ENCODE peak calls at places on chromosomes 16 and 17, in seven cellular contexts. One of them, this sample, is unnamed.

GRCh38 chr17:60506312-60506711 is 19.7 kb downstream of the APPBP2 start:
- DNase-seq in ovary: no peak
- DNase-seq in A549: peak
- DNase-seq in lower leg skin: no peak
- DNase-seq in stomach: no peak
- DNase-seq in thyroid gland: no peak
- DNase-seq in heart left ventricle: no peak
- DNase-seq in this sample: no peak

GRCh38 chr17:34658796-34659195 is 79.4 kb downstream of the TMEM132E start:
- DNase-seq in ovary: no peak
- DNase-seq in A549: no peak
- DNase-seq in lower leg skin: no peak
- DNase-seq in stomach: no peak
- DNase-seq in thyroid gland: no peak
- DNase-seq in heart left ventricle: no peak
- DNase-seq in this sample: no peak

GRCh38 chr17:51640108-51640622 is 379.8 kb downstream of the UTP18 start:
- DNase-seq in ovary: no peak
- DNase-seq in A549: peak
- DNase-seq in lower leg skin: no peak
- DNase-seq in stomach: no peak
- DNase-seq in thyroid gland: no peak
- DNase-seq in heart left ventricle: no peak
- DNase-seq in this sample: no peak

GRCh38 chr17:78019976-78020716 is 61.6 kb downstream of the TNRC6C start:
- DNase-seq in ovary: no peak
- DNase-seq in A549: no peak
- DNase-seq in lower leg skin: no peak
- DNase-seq in stomach: no peak
- DNase-seq in thyroid gland: no peak
- DNase-seq in heart left ventricle: no peak
- DNase-seq in this sample: no peak

GRCh38 chr16:54342001-54342776 is 55.6 kb upstream of the IRX3 start:
- DNase-seq in ovary: no peak
- DNase-seq in A549: no peak
- DNase-seq in lower leg skin: no peak
- DNase-seq in stomach: no peak
- DNase-seq in thyroid gland: no peak
- DNase-seq in heart left ventricle: no peak
- DNase-seq in this sample: no peak

GRCh38 chr17:30586818-30587595 is 109.8 kb downstream of the GOSR1 start:
- DNase-seq in ovary: no peak
- DNase-seq in A549: peak
- DNase-seq in lower leg skin: peak
- DNase-seq in stomach: no peak
- DNase-seq in thyroid gland: no peak
- DNase-seq in heart left ventricle: no peak
- DNase-seq in this sample: no peak

GRCh38 chr17:18076941-18077340 is 10.8 kb upstream of the DRG2 start:
- DNase-seq in ovary: no peak
- DNase-seq in A549: no peak
- DNase-seq in lower leg skin: no peak
- DNase-seq in stomach: no peak
- DNase-seq in thyroid gland: no peak
- DNase-seq in heart left ventricle: no peak
- DNase-seq in this sample: no peak

GRCh38 chr17:60720763-60721531 is 43.3 kb downstream of the BCAS3 start:
- DNase-seq in ovary: no peak
- DNase-seq in A549: peak
- DNase-seq in lower leg skin: no peak
- DNase-seq in stomach: no peak
- DNase-seq in thyroid gland: peak
- DNase-seq in heart left ventricle: peak
- DNase-seq in this sample: no peak

GRCh38 chr16:57775661-57776469 is 26.4 kb downstream of the KIFC3 start:
- DNase-seq in ovary: no peak
- DNase-seq in A549: peak
- DNase-seq in lower leg skin: no peak
- DNase-seq in stomach: no peak
- DNase-seq in thyroid gland: peak
- DNase-seq in heart left ventricle: no peak
- DNase-seq in this sample: peak

GRCh38 chr16:75267631-75268264 is 16.3 kb upstream of the BCAR1 start:
- DNase-seq in ovary: no peak
- DNase-seq in A549: peak
- DNase-seq in lower leg skin: peak
- DNase-seq in stomach: peak
- DNase-seq in thyroid gland: peak
- DNase-seq in heart left ventricle: peak
- DNase-seq in this sample: peak

GRCh38 chr16:719815-720506 is 985 bp upstream of the ANTKMT start:
- DNase-seq in ovary: no peak
- DNase-seq in A549: peak
- DNase-seq in lower leg skin: no peak
- DNase-seq in stomach: no peak
- DNase-seq in thyroid gland: no peak
- DNase-seq in heart left ventricle: no peak
- DNase-seq in this sample: no peak

GRCh38 chr16:57898961-57899360 is 72.0 kb downstream of the CNGB1 start:
- DNase-seq in ovary: no peak
- DNase-seq in A549: no peak
- DNase-seq in lower leg skin: no peak
- DNase-seq in stomach: no peak
- DNase-seq in thyroid gland: peak
- DNase-seq in heart left ventricle: no peak
- DNase-seq in this sample: no peak

GRCh38 chr17:42284020-42284369 is 4.3 kb upstream of the STAT5A start:
- DNase-seq in ovary: peak
- DNase-seq in A549: no peak
- DNase-seq in lower leg skin: no peak
- DNase-seq in stomach: no peak
- DNase-seq in thyroid gland: no peak
- DNase-seq in heart left ventricle: no peak
- DNase-seq in this sample: no peak

GRCh38 chr17:17445925-17446665 is 30.7 kb upstream of the MED9 start:
- DNase-seq in ovary: no peak
- DNase-seq in A549: peak
- DNase-seq in lower leg skin: no peak
- DNase-seq in stomach: peak
- DNase-seq in thyroid gland: peak
- DNase-seq in heart left ventricle: no peak
- DNase-seq in this sample: no peak

GRCh38 chr17:66200685-66201092 is 8.8 kb upstream of the CEP112 start:
- DNase-seq in ovary: no peak
- DNase-seq in A549: peak
- DNase-seq in lower leg skin: no peak
- DNase-seq in stomach: peak
- DNase-seq in thyroid gland: peak
- DNase-seq in heart left ventricle: no peak
- DNase-seq in this sample: no peak

GRCh38 chr17:17067277-17067676 is 25.0 kb downstream of the MPRIP start:
- DNase-seq in ovary: peak
- DNase-seq in A549: peak
- DNase-seq in lower leg skin: peak
- DNase-seq in stomach: no peak
- DNase-seq in thyroid gland: no peak
- DNase-seq in heart left ventricle: no peak
- DNase-seq in this sample: no peak

GRCh38 chr16:4385789-4386451 is 14.3 kb downstream of the VASN start:
- DNase-seq in ovary: no peak
- DNase-seq in A549: no peak
- DNase-seq in lower leg skin: no peak
- DNase-seq in stomach: no peak
- DNase-seq in thyroid gland: no peak
- DNase-seq in heart left ventricle: no peak
- DNase-seq in this sample: no peak

GRCh38 chr16:4386452-4386813 is 14.8 kb downstream of the VASN start:
- DNase-seq in ovary: no peak
- DNase-seq in A549: no peak
- DNase-seq in lower leg skin: no peak
- DNase-seq in stomach: no peak
- DNase-seq in thyroid gland: no peak
- DNase-seq in heart left ventricle: no peak
- DNase-seq in this sample: no peak

GRCh38 chr16:4388275-4389021 is 16.8 kb downstream of the VASN start:
- DNase-seq in ovary: no peak
- DNase-seq in A549: no peak
- DNase-seq in lower leg skin: no peak
- DNase-seq in stomach: no peak
- DNase-seq in thyroid gland: no peak
- DNase-seq in heart left ventricle: peak
- DNase-seq in this sample: no peak

GRCh38 chr16:4387769-4388168 is 16.1 kb downstream of the VASN start:
- DNase-seq in ovary: no peak
- DNase-seq in A549: no peak
- DNase-seq in lower leg skin: no peak
- DNase-seq in stomach: no peak
- DNase-seq in thyroid gland: no peak
- DNase-seq in heart left ventricle: peak
- DNase-seq in this sample: no peak

DNA sequence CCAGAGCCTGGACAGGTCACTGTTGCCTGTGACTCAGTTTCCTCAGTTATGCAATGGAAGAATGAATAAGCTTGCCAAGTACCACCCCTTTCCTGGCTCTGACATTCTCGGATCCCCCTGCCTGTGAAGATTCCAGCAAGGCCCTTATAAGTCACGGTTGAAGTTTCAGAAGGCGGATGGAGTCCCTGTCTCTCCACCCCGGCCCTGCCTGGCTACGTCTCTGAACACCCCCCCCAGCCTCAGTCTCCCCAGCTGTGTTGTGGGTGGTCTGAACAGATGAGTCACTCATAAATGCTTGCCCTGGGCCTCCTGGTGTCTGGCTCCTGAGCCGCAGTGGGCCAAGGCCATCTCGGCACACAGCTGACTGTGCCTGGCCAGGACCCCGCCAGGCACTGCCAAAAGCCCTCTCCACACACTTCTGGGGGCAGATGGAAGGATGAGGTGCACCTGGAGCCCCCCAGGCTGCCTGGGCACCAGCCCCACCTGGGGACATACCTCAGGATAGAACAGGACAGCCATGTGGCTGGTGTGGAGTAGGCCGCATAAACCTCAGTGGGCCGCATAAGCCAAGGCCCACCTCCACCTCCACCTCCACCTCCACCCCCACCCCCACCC is 15.4 kb downstream of the VASN start:
- DNase-seq in ovary: no peak
- DNase-seq in A549: no peak
- DNase-seq in lower leg skin: no peak
- DNase-seq in stomach: no peak
- DNase-seq in thyroid gland: no peak
- DNase-seq in heart left ventricle: no peak
- DNase-seq in this sample: no peak
- TF ChIP-seq CTCF in ovary: no peak
- TF ChIP-seq CTCF in A549: no peak
- TF ChIP-seq CTCF in lower leg skin: no peak
- TF ChIP-seq CTCF in stomach: no peak
- TF ChIP-seq CTCF in thyroid gland: no peak
- TF ChIP-seq CTCF in heart left ventricle: no peak
- TF ChIP-seq CTCF in this sample: no peak

GRCh38 chr17:79777166-79777843 is 643 bp upstream of the CBX2 start:
- DNase-seq in ovary: peak
- DNase-seq in A549: peak
- DNase-seq in lower leg skin: peak
- DNase-seq in stomach: peak
- DNase-seq in thyroid gland: peak
- DNase-seq in heart left ventricle: peak
- DNase-seq in this sample: no peak
- TF ChIP-seq POLR2A in ovary: no peak
- TF ChIP-seq POLR2A in A549: peak
- TF ChIP-seq POLR2A in lower leg skin: no peak
- TF ChIP-seq POLR2A in stomach: no peak
- TF ChIP-seq POLR2A in thyroid gland: no peak
- TF ChIP-seq POLR2A in heart left ventricle: no peak
- TF ChIP-seq POLR2A in this sample: no peak

DNA sequence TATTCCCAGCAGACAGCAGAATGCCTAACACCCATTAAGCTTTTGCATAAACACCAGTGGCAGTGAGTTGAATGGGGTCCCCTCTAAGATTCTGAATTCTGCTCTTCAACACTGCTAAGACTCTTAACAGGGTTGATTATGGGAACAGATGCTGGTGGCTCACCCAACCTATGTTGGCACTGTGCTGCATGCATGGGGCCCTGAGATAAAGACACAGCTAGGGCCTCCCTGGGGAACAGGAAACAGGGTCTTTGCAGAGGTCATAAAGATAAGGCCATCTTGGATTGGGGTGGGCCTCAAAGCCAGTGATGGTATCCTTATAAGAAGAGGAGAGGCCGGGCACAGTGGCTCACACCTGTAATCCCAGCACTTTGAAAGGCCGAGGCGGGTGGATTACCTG is 190.8 kb downstream of the SLC39A11 start:
- DNase-seq in ovary: no peak
- DNase-seq in A549: no peak
- DNase-seq in lower leg skin: peak
- DNase-seq in stomach: no peak
- DNase-seq in thyroid gland: no peak
- DNase-seq in heart left ventricle: no peak
- DNase-seq in this sample: no peak
- TF ChIP-seq CTCF in ovary: no peak
- TF ChIP-seq CTCF in A549: no peak
- TF ChIP-seq CTCF in lower leg skin: no peak
- TF ChIP-seq CTCF in stomach: no peak
- TF ChIP-seq CTCF in thyroid gland: no peak
- TF ChIP-seq CTCF in heart left ventricle: no peak
- TF ChIP-seq CTCF in this sample: no peak

GRCh38 chr16:11367483-11367906 is 22.2 kb downstream of the RMI2 start:
- DNase-seq in ovary: no peak
- DNase-seq in A549: no peak
- DNase-seq in lower leg skin: no peak
- DNase-seq in stomach: no peak
- DNase-seq in thyroid gland: no peak
- DNase-seq in heart left ventricle: no peak
- DNase-seq in this sample: no peak

GRCh38 chr16:11361751-11362742 is 16.8 kb downstream of the RMI2 start:
- DNase-seq in ovary: no peak
- DNase-seq in A549: no peak
- DNase-seq in lower leg skin: no peak
- DNase-seq in stomach: no peak
- DNase-seq in thyroid gland: no peak
- DNase-seq in heart left ventricle: no peak
- DNase-seq in this sample: no peak

GRCh38 chr16:11361043-11361442 is 15.8 kb downstream of the RMI2 start:
- DNase-seq in ovary: no peak
- DNase-seq in A549: no peak
- DNase-seq in lower leg skin: no peak
- DNase-seq in stomach: no peak
- DNase-seq in thyroid gland: no peak
- DNase-seq in heart left ventricle: no peak
- DNase-seq in this sample: no peak

GRCh38 chr16:11360581-11360980 is 15.3 kb downstream of the RMI2 start:
- DNase-seq in ovary: no peak
- DNase-seq in A549: no peak
- DNase-seq in lower leg skin: no peak
- DNase-seq in stomach: no peak
- DNase-seq in thyroid gland: no peak
- DNase-seq in heart left ventricle: no peak
- DNase-seq in this sample: no peak

DNA sequence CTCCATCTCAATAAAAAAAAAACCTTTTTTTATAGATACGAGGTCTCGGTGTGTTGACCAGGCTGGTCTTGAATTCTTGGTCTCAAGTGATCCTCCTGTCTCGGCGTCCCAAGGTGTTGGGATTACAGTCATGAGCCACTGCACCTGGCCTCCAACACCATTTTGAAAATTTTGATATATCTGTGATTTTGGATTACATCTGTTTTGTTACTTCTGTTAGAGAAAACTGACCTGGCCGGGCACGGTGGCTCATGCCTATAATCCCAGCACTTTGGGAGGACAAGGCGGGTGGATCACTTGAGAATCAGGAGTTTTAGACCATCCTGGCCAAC is 18.6 kb downstream of the RMI2 start:
- DNase-seq in ovary: no peak
- DNase-seq in A549: no peak
- DNase-seq in lower leg skin: no peak
- DNase-seq in stomach: no peak
- DNase-seq in thyroid gland: no peak
- DNase-seq in heart left ventricle: no peak
- DNase-seq in this sample: no peak
- TF ChIP-seq POLR2A in ovary: no peak
- TF ChIP-seq POLR2A in A549: no peak
- TF ChIP-seq POLR2A in lower leg skin: no peak
- TF ChIP-seq POLR2A in stomach: no peak
- TF ChIP-seq POLR2A in thyroid gland: no peak
- TF ChIP-seq POLR2A in heart left ventricle: no peak
- TF ChIP-seq POLR2A in this sample: no peak

This sample was measured in gastrocnemius medialis.